ENCODE peak calls at places on chromosomes 4 and X, in four cellular contexts. One of them, this sample, is unnamed.

GRCh38 chr4:63233679-63234078 is 1175.6 kb downstream of the TECRL start:
- DNase-seq in upper lobe of right lung: no peak
- DNase-seq in fibroblast of pulmonary artery: no peak
- DNase-seq in mucosa of descending colon: no peak
- DNase-seq in this sample: no peak

GRCh38 chr4:1948892-1949436 is 59.8 kb downstream of the NELFA start:
- DNase-seq in upper lobe of right lung: no peak
- DNase-seq in fibroblast of pulmonary artery: no peak
- DNase-seq in mucosa of descending colon: no peak
- DNase-seq in this sample: no peak

GRCh38 chrX:44343412-44343942 is at the start of gene EFHC2:
- DNase-seq in upper lobe of right lung: peak; percentile 71
- DNase-seq in fibroblast of pulmonary artery: peak; percentile 20
- DNase-seq in mucosa of descending colon: peak; percentile 19
- DNase-seq in this sample: peak; percentile 12

GRCh38 chr4:4637710-4638109 is 95.9 kb upstream of the STX18 start:
- DNase-seq in upper lobe of right lung: no peak
- DNase-seq in fibroblast of pulmonary artery: no peak
- DNase-seq in mucosa of descending colon: no peak
- DNase-seq in this sample: no peak

GRCh38 chrX:106612403-106612789 is 618 bp downstream of the RADX start:
- DNase-seq in upper lobe of right lung: no peak
- DNase-seq in fibroblast of pulmonary artery: no peak
- DNase-seq in mucosa of descending colon: no peak
- DNase-seq in this sample: no peak

GRCh38 chr4:148268835-148269234 is 173.4 kb downstream of the NR3C2 start:
- DNase-seq in upper lobe of right lung: no peak
- DNase-seq in fibroblast of pulmonary artery: no peak
- DNase-seq in mucosa of descending colon: no peak
- DNase-seq in this sample: no peak

GRCh38 chrX:46433892-46434291 is 111.3 kb downstream of the ZNF674 start:
- DNase-seq in upper lobe of right lung: no peak
- DNase-seq in fibroblast of pulmonary artery: peak; percentile 4
- DNase-seq in mucosa of descending colon: no peak
- DNase-seq in this sample: peak; percentile 31

GRCh38 chr4:25834411-25835107 is 28.2 kb downstream of the SEL1L3 start:
- DNase-seq in upper lobe of right lung: no peak
- DNase-seq in fibroblast of pulmonary artery: no peak
- DNase-seq in mucosa of descending colon: peak; percentile 38
- DNase-seq in this sample: no peak

GRCh38 chrX:48894891-48895290 is 2.7 kb downstream of the TIMM17B start:
- DNase-seq in upper lobe of right lung: no peak
- DNase-seq in fibroblast of pulmonary artery: no peak
- DNase-seq in mucosa of descending colon: no peak
- DNase-seq in this sample: no peak

GRCh38 chr4:36351082-36351666 is 69.8 kb downstream of the DTHD1 start:
- DNase-seq in upper lobe of right lung: peak; percentile 68
- DNase-seq in fibroblast of pulmonary artery: peak; percentile 60
- DNase-seq in mucosa of descending colon: peak; percentile 90
- DNase-seq in this sample: peak; percentile 0

GRCh38 chr4:41750624-41751324 is 2.2 kb upstream of the PHOX2B start:
- DNase-seq in upper lobe of right lung: no peak
- DNase-seq in fibroblast of pulmonary artery: no peak
- DNase-seq in mucosa of descending colon: no peak
- DNase-seq in this sample: no peak

GRCh38 chrX:134604701-134605271 is 53.5 kb downstream of the PLAC1 start:
- DNase-seq in upper lobe of right lung: peak; percentile 53
- DNase-seq in fibroblast of pulmonary artery: peak; percentile 69
- DNase-seq in mucosa of descending colon: no peak
- DNase-seq in this sample: peak; percentile 47

GRCh38 chr4:76377922-76378321 is 43.0 kb downstream of the CCDC158 start:
- DNase-seq in upper lobe of right lung: peak; percentile 62
- DNase-seq in fibroblast of pulmonary artery: peak; percentile 57
- DNase-seq in mucosa of descending colon: peak; percentile 54
- DNase-seq in this sample: peak; percentile 17

GRCh38 chr4:147138171-147138570 is 192.5 kb upstream of the TTC29 start:
- DNase-seq in upper lobe of right lung: no peak
- DNase-seq in fibroblast of pulmonary artery: peak; percentile 26
- DNase-seq in mucosa of descending colon: no peak
- DNase-seq in this sample: peak; percentile 17

GRCh38 chrX:96480081-96480480 is 204.6 kb upstream of the DIAPH2 start:
- DNase-seq in upper lobe of right lung: no peak
- DNase-seq in fibroblast of pulmonary artery: peak; percentile 44
- DNase-seq in mucosa of descending colon: no peak
- DNase-seq in this sample: peak; percentile 25

GRCh38 chr4:56619160-56619559 is 61.9 kb downstream of the HOPX start:
- DNase-seq in upper lobe of right lung: no peak
- DNase-seq in fibroblast of pulmonary artery: peak; percentile 30
- DNase-seq in mucosa of descending colon: no peak
- DNase-seq in this sample: no peak

GRCh38 chr4:39255916-39256315 is 73.6 kb downstream of the WDR19 start:
- DNase-seq in upper lobe of right lung: no peak
- DNase-seq in fibroblast of pulmonary artery: peak; percentile 77
- DNase-seq in mucosa of descending colon: no peak
- DNase-seq in this sample: no peak

GRCh38 chrX:49704692-49705404 is 9.1 kb upstream of the PAGE1 start:
- DNase-seq in upper lobe of right lung: no peak
- DNase-seq in fibroblast of pulmonary artery: no peak
- DNase-seq in mucosa of descending colon: no peak
- DNase-seq in this sample: no peak

DNA sequence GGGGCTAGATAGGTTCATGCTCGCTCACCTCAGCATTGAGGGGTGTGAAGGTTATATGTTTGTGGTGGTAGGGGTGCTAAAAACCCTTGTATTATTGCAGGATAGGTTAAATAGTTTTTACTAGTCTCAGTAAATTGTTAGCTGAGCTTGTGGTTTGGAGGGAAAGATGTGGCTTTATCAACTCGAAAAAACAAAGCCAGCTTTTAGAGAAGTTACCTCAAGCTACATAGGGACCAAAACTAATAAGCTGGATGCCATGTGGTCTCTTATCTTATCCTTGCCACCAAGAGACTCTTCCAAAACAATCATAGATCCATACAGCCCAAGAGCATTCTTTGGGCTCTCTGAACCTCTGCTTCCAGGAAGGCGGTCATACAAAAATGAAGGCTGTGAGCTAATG is 29.2 kb downstream of the MSN start:
- DNase-seq in upper lobe of right lung: no peak
- DNase-seq in fibroblast of pulmonary artery: no peak
- DNase-seq in mucosa of descending colon: no peak
- DNase-seq in this sample: no peak
- H3K4me3 ChIP-seq in upper lobe of right lung: no peak overlapping the region
- H3K4me3 ChIP-seq in fibroblast of pulmonary artery: no peak overlapping the region
- H3K4me3 ChIP-seq in mucosa of descending colon: no peak overlapping the region
- H3K4me3 ChIP-seq in this sample: no peak overlapping the region

GRCh38 chr4:132227349-132228165 is 921.5 kb upstream of the PCDH10 start:
- DNase-seq in upper lobe of right lung: no peak
- DNase-seq in fibroblast of pulmonary artery: peak; percentile 64
- DNase-seq in mucosa of descending colon: peak; percentile 5
- DNase-seq in this sample: peak; percentile 3
- TF ChIP-seq CTCF in upper lobe of right lung: peak; percentile 33
- TF ChIP-seq CTCF in fibroblast of pulmonary artery: peak; percentile 59
- TF ChIP-seq CTCF in mucosa of descending colon: no peak
- TF ChIP-seq CTCF in this sample: peak; percentile 37

DNA sequence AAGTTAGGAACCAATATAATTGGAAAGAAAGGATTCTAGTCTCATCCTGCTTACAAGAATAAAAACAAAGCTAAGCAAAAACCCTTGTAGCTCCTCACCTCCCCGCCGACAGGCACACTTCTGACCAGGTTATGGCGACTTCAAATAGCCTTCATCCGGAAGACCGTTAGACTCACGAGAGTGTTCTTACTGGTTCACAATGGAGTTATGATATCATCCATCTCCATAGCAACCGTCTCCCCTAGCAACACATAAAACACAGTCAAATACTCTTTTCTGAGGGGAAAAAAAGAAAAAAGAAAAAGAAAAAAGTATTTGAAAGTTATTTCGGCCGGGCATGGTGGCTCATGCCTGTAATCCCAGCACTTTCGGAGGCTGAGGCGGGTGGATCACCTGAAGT is at the start of gene IL13RA2:
- DNase-seq in upper lobe of right lung: no peak
- DNase-seq in fibroblast of pulmonary artery: peak; percentile 51
- DNase-seq in mucosa of descending colon: no peak
- DNase-seq in this sample: no peak
- H3K4me3 ChIP-seq in upper lobe of right lung: no peak within 1 kb of the TSS
- H3K4me3 ChIP-seq in fibroblast of pulmonary artery: peak within 1 kb of the TSS; percentile 19
- H3K4me3 ChIP-seq in mucosa of descending colon: no peak within 1 kb of the TSS
- H3K4me3 ChIP-seq in this sample: no peak within 1 kb of the TSS

GRCh38 chr4:22962186-22962786 is 269.5 kb downstream of the GBA3 start:
- DNase-seq in upper lobe of right lung: no peak
- DNase-seq in fibroblast of pulmonary artery: peak; percentile 52
- DNase-seq in mucosa of descending colon: peak; percentile 49
- DNase-seq in this sample: peak; percentile 40
- TF ChIP-seq CTCF in upper lobe of right lung: peak; percentile 31
- TF ChIP-seq CTCF in fibroblast of pulmonary artery: peak; percentile 59
- TF ChIP-seq CTCF in mucosa of descending colon: no peak
- TF ChIP-seq CTCF in this sample: peak; percentile 71

GRCh38 chr4:158535130-158535614 is 13.5 kb downstream of the RXFP1 start:
- DNase-seq in upper lobe of right lung: no peak
- DNase-seq in fibroblast of pulmonary artery: peak; percentile 69
- DNase-seq in mucosa of descending colon: no peak
- DNase-seq in this sample: peak; percentile 51
- H3K4me3 ChIP-seq in upper lobe of right lung: no peak overlapping the region
- H3K4me3 ChIP-seq in fibroblast of pulmonary artery: no peak overlapping the region
- H3K4me3 ChIP-seq in mucosa of descending colon: no peak overlapping the region
- H3K4me3 ChIP-seq in this sample: no peak overlapping the region

DNA sequence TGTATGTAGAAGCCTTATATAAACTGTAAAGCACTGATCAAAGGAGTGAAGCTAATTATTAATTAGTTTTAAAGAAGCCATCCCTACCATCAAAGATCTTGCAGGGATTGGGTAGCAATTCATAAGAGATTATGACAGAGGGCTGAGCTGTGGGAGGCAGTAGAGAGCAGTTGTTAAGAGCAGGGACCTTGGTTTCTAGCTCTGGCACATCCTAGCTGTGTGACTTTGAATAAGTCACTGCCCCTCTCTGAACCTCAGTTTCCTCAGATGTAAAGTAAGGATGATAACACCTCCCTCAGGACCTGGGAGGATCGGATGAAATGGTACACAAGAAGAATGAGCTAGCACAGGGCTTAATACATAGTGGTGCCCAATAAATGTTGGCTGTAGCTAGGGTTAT is 45.4 kb downstream of the APLN start:
- DNase-seq in upper lobe of right lung: no peak
- DNase-seq in fibroblast of pulmonary artery: no peak
- DNase-seq in mucosa of descending colon: no peak
- DNase-seq in this sample: no peak
- TF ChIP-seq CTCF in upper lobe of right lung: no peak
- TF ChIP-seq CTCF in fibroblast of pulmonary artery: peak; percentile 20
- TF ChIP-seq CTCF in mucosa of descending colon: no peak
- TF ChIP-seq CTCF in this sample: peak; percentile 14

GRCh38 chr4:126915999-126916625 is 716.6 kb upstream of the INTU start:
- DNase-seq in upper lobe of right lung: no peak
- DNase-seq in fibroblast of pulmonary artery: peak; percentile 28
- DNase-seq in mucosa of descending colon: no peak
- DNase-seq in this sample: peak; percentile 54
- H3K4me3 ChIP-seq in upper lobe of right lung: peak overlapping the region; percentile 1
- H3K4me3 ChIP-seq in fibroblast of pulmonary artery: no peak overlapping the region
- H3K4me3 ChIP-seq in mucosa of descending colon: no peak overlapping the region
- H3K4me3 ChIP-seq in this sample: peak overlapping the region; percentile 39

GRCh38 chr4:162535121-162535520 is 371.3 kb upstream of the FSTL5 start:
- DNase-seq in upper lobe of right lung: no peak
- DNase-seq in fibroblast of pulmonary artery: no peak
- DNase-seq in mucosa of descending colon: no peak
- DNase-seq in this sample: no peak
- TF ChIP-seq CTCF in upper lobe of right lung: no peak
- TF ChIP-seq CTCF in fibroblast of pulmonary artery: no peak
- TF ChIP-seq CTCF in mucosa of descending colon: no peak
- TF ChIP-seq CTCF in this sample: no peak